ENCODE peak calls at places on chromosomes 4 and X, in five cellular contexts. M, Q, U, H and F are unnamed samples.

GRCh38 chr4:123553733-123554132 is 157.1 kb downstream of the SPRY1 start:
- DNase-seq in H (no peak), Q (no peak), M (no peak), U (no peak), F (no peak)

GRCh38 chr4:7389719-7390118 is 45.0 kb downstream of the PSAPL1 start:
- DNase-seq in H (no peak), U (no peak), Q (no peak), M (peak; percentile 40), F (peak; percentile 13)

GRCh38 chr4:110201502-110201901 is 3.1 kb upstream of the ELOVL6 start:
- DNase-seq in H (no peak), U (no peak), Q (no peak), M (no peak), F (no peak)

GRCh38 chrX:15438332-15438731 is 54.1 kb upstream of the VEGFD start:
- DNase-seq in U (no peak), H (no peak), Q (no peak), M (no peak), F (no peak)

GRCh38 chr4:81343536-81343935 is 128.2 kb downstream of the RASGEF1B start:
- DNase-seq in Q (no peak), H (no peak), M (no peak), U (no peak), F (no peak)

GRCh38 chr4:19074061-19074460 is 1052.5 kb upstream of the LCORL start:
- DNase-seq in U (no peak), H (no peak), M (no peak), Q (no peak), F (no peak)

GRCh38 chr4:158798062-158798461 is 29.2 kb downstream of the FNIP2 start:
- DNase-seq in H (no peak), Q (no peak), M (no peak), U (no peak), F (no peak)

GRCh38 chr4:89562715-89563114 is 255.1 kb upstream of the GPRIN3 start:
- DNase-seq in U (no peak), H (no peak), Q (no peak), M (no peak), F (no peak)

GRCh38 chr4:38930199-38930598 is 62.6 kb downstream of the FAM114A1 start:
- DNase-seq in H (no peak), Q (no peak), M (no peak), U (no peak), F (no peak)

GRCh38 chr4:186298034-186298647 is 32.2 kb downstream of the F11 start:
- DNase-seq in M (no peak), U (no peak), Q (no peak), H (no peak), F (no peak)

GRCh38 chr4:108163352-108163751 is 5.4 kb downstream of the LEF1 start:
- DNase-seq in U (no peak), Q (no peak), H (no peak), M (no peak), F (no peak)

GRCh38 chrX:133542476-133542875 is 127.2 kb upstream of the GPC4 start:
- DNase-seq in M (no peak), U (no peak), Q (no peak), H (no peak), F (no peak)

GRCh38 chr4:65535128-65535527 is 135.2 kb downstream of the EPHA5 start:
- DNase-seq in M (no peak), H (no peak), U (no peak), Q (no peak), F (no peak)

GRCh38 chrX:12954981-12955380 is 19.9 kb upstream of the TMSB4X start:
- DNase-seq in U (no peak), Q (no peak), H (no peak), M (no peak), F (no peak)

GRCh38 chrX:12958461-12958860 is 16.4 kb upstream of the TMSB4X start:
- DNase-seq in U (no peak), H (no peak), Q (no peak), M (no peak), F (no peak)

GRCh38 chrX:12955882-12956703 is 18.8 kb upstream of the TMSB4X start:
- DNase-seq in H (no peak), U (no peak), M (peak; percentile 94), Q (peak; percentile 54), F (no peak)

GRCh38 chrX:12958059-12958458 is 16.9 kb upstream of the TMSB4X start:
- DNase-seq in H (no peak), U (no peak), Q (no peak), M (no peak), F (no peak)

GRCh38 chrX:12956704-12957541 is 18.0 kb upstream of the TMSB4X start:
- DNase-seq in U (no peak), M (no peak), H (peak; percentile 52), Q (peak; percentile 40), F (no peak)
- TF ChIP-seq POLR2A in U (no peak), M (no peak), H (no peak), Q (no peak), F (no peak)

DNA sequence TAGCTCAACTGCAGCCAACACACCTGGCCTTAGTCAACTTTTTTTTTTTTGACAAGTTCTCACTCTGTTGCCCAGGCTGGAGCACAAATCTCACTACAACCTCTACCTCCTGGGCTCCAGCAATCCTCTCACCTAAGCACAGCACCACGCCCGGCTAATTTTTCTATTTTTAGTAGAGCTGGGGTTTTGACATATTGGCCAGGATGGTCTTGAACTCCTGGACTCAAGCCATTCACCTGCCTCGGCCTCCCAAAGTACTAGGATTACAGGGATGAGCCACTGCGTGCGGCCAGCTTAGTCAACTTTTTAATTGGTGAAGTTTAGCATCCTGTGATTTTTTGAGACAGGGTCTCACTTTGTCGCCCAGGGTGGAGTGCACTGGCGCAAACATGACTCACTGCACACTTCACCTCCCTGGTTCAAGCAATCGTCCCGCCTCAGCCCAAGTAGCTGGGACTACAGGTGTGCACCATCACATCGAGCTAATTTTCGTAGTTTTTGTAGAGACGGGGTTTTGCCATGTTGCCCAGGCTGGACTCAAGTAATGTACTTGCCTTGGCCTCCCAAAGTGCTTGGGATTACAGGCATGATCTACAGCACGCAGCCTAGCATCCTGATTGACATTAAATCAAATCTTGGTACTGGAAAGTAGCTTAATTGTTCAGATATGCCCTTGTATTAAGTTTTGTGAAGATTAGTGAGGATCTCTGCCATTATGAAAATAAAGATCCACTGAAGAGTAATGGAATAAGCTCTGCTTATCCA is 8.3 kb downstream of the HNRNPDL start:
- DNase-seq in H (no peak), M (no peak), U (no peak), Q (no peak), F (no peak)
- TF ChIP-seq POLR2A in H (no peak), M (no peak), U (no peak), Q (no peak), F (no peak)

GRCh38 chr4:184382189-184382846 is 92.0 kb downstream of the IRF2 start:
- DNase-seq in U (no peak), H (no peak), Q (no peak), M (no peak), F (no peak)
- TF ChIP-seq POLR2A in U (no peak), H (no peak), Q (no peak), M (no peak), F (no peak)

GRCh38 chr4:40579983-40580382 is 49.7 kb downstream of the RBM47 start:
- DNase-seq in M (no peak), U (no peak), H (no peak), Q (no peak), F (no peak)

GRCh38 chr4:40577588-40578253 is 51.9 kb downstream of the RBM47 start:
- DNase-seq in Q (no peak), H (no peak), M (no peak), U (no peak), F (no peak)

GRCh38 chr4:40573593-40574311 is 55.9 kb downstream of the RBM47 start:
- DNase-seq in U (no peak), Q (no peak), M (no peak), H (no peak), F (no peak)

GRCh38 chr4:40575846-40576245 is 53.8 kb downstream of the RBM47 start:
- DNase-seq in Q (no peak), H (no peak), U (no peak), M (no peak), F (no peak)

DNA sequence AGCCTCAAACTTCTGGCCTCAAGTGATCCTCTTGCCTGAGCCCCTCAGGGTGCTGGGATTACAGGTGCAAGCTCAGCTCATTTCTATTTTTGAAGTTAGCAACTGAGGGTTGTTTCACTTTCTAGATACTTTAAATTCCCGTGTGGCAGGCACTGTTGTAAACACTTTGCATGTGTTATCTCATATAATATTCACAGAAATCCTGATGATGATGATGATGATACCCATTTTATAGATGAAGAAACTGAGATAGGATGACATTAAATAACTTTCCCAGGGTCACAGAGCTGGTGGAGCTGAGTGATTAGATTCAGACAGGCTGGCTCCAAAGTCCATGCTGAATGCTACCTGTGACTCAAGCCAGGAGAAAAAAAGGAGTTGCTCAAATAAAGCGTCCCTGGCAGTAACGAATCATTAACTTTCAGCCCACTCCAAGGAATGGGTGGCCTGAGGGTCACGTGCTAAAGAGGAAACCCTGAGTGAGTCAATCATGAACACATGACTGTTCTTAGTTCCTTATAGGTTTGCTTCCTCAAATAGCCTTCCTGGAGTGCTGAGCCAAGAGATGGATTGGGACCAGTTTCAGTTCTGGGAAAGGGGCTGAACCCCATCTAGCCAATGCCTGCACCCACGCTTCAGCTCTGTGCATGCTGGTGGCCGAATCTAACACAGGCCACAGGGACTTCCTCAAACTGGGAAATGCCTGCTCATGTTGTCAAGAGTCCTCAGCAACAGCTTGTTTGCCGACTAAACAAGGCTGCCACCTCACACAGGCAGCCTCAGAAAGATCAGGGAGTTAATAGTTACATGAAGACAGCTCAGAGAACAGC is 52.8 kb downstream of the RBM47 start:
- DNase-seq in M (peak; percentile 86), Q (peak; percentile 96), H (peak; percentile 85), U (peak; percentile 28), F (peak; percentile 75)
- TF ChIP-seq POLR2A in M (no peak), Q (no peak), H (no peak), U (no peak), F (no peak)

GRCh38 chr4:183987987-183988392 is 82.9 kb downstream of the STOX2 start:
- DNase-seq in Q (peak; percentile 63), M (no peak), U (peak; percentile 40), H (peak; percentile 76), F (peak; percentile 65)
- TF ChIP-seq POLR2A in Q (no peak), M (no peak), U (no peak), H (peak; percentile 81), F (no peak)